ENCODE peak calls at places on chromosomes 5 and 9, in seven cellular contexts. J is NCI-H748 treated with DMSO at 0.1 percent for 48 hours; S is ovary; Q is substantia nigra; X is dermis blood vessel endothelial cell; M is activated T-helper 9 cell treated with anti-CD3 and anti-CD28 coated beads, Interleukin-2, amount 50 U/mL, for 16 hours; G is GM03348. T is an unnamed sample.

GRCh38 chr5:139783436-139783955 is 12.1 kb upstream of the PSD2 start:
- DNase-seq in X (no peak), Q (no peak), S (no peak), G (no peak), M (no peak), J (no peak), T (no peak)

GRCh38 chr9:18437315-18438200 is 36.4 kb upstream of the ADAMTSL1 start:
- DNase-seq in G (peak; percentile 19), Q (peak; percentile 2), J (no peak), S (peak; percentile 41), M (no peak), X (peak; percentile 74), T (no peak)

GRCh38 chr9:15161744-15162143 is 145.3 kb downstream of the TTC39B start:
- DNase-seq in M (no peak), Q (no peak), G (no peak), J (no peak), X (no peak), S (no peak), T (no peak)

GRCh38 chr9:35488566-35489312 is 1.2 kb upstream of the RUSC2 start:
- DNase-seq in J (no peak), G (no peak), X (no peak), M (no peak), Q (no peak), S (no peak), T (no peak)

GRCh38 chr5:35876922-35877321 is 20.2 kb downstream of the IL7R start:
- DNase-seq in X (no peak), S (no peak), M (no peak), Q (no peak), J (no peak), G (peak; percentile 52), T (peak; percentile 61)

GRCh38 chr5:74870299-74871067 is 4.3 kb upstream of the FAM169A start:
- DNase-seq in S (no peak), G (no peak), X (no peak), M (no peak), J (no peak), Q (no peak), T (no peak)

GRCh38 chr9:88521308-88521707 is 13.7 kb upstream of the NXNL2 start:
- DNase-seq in X (no peak), J (no peak), G (no peak), M (no peak), Q (no peak), S (no peak), T (no peak)

GRCh38 chr9:116860509-116861120 is 173.5 kb downstream of the TRIM32 start:
- DNase-seq in S (peak; percentile 19), Q (peak; percentile 34), J (peak; percentile 48), M (no peak), X (peak; percentile 53), G (peak; percentile 87), T (peak; percentile 45)

GRCh38 chr5:79074641-79075040 is 5.1 kb downstream of the BHMT2 start:
- DNase-seq in Q (no peak), M (no peak), X (peak; percentile 8), G (peak; percentile 19), J (no peak), S (no peak), T (peak; percentile 32)

GRCh38 chr9:70600479-70600878 is 186.0 kb upstream of the KLF9 start:
- DNase-seq in S (peak; percentile 47), G (peak; percentile 13), M (no peak), Q (no peak), X (peak; percentile 32), J (no peak), T (no peak)

T was measured in Caki2.